ENCODE peak calls at places on chromosomes 16 and 17, in five cellular contexts. One of them, this sample, is unnamed.
A peak's percentile ranks its signal among the peaks of the same experiment; 100 is the strongest.

GRCh38 chr17:82838386-82839063 is 1.3 kb downstream of the ZNF750 start:
- DNase-seq in KBM-7: peak; percentile 58
- DNase-seq in T follicular helper cell: no peak
- DNase-seq in nephron progenitor cell: no peak
- DNase-seq in NCI-H69: peak; percentile 63
- DNase-seq in this sample: no peak

GRCh38 chr16:27528294-27528693 is 21.4 kb downstream of the GTF3C1 start:
- DNase-seq in KBM-7: no peak
- DNase-seq in T follicular helper cell: no peak
- DNase-seq in nephron progenitor cell: no peak
- DNase-seq in NCI-H69: no peak
- DNase-seq in this sample: no peak

GRCh38 chr17:28810437-28810836 is 32.2 kb downstream of the FAM222B start:
- DNase-seq in KBM-7: no peak
- DNase-seq in T follicular helper cell: no peak
- DNase-seq in nephron progenitor cell: no peak
- DNase-seq in NCI-H69: no peak
- DNase-seq in this sample: no peak

GRCh38 chr16:54194008-54194731 is 92.4 kb downstream of the IRX3 start:
- DNase-seq in KBM-7: no peak
- DNase-seq in T follicular helper cell: no peak
- DNase-seq in nephron progenitor cell: peak; percentile 34
- DNase-seq in NCI-H69: peak; percentile 79
- DNase-seq in this sample: peak; percentile 41

GRCh38 chr16:84111481-84111880 is 5.3 kb downstream of the MBTPS1 start:
- DNase-seq in KBM-7: no peak
- DNase-seq in T follicular helper cell: no peak
- DNase-seq in nephron progenitor cell: no peak
- DNase-seq in NCI-H69: no peak
- DNase-seq in this sample: no peak

GRCh38 chr16:81996664-81997529 is 14.4 kb downstream of the SDR42E1 start:
- DNase-seq in KBM-7: peak; percentile 39
- DNase-seq in T follicular helper cell: no peak
- DNase-seq in nephron progenitor cell: no peak
- DNase-seq in NCI-H69: peak; percentile 2
- DNase-seq in this sample: no peak

GRCh38 chr16:57578521-57579360 is 36.3 kb downstream of the ADGRG5 start:
- DNase-seq in KBM-7: no peak
- DNase-seq in T follicular helper cell: no peak
- DNase-seq in nephron progenitor cell: no peak
- DNase-seq in NCI-H69: no peak
- DNase-seq in this sample: no peak

GRCh38 chr16:85139888-85140339 is 27.6 kb upstream of the CIBAR2 start:
- DNase-seq in KBM-7: no peak
- DNase-seq in T follicular helper cell: no peak
- DNase-seq in nephron progenitor cell: no peak
- DNase-seq in NCI-H69: no peak
- DNase-seq in this sample: no peak

GRCh38 chr16:2966043-2966802 is 2.1 kb downstream of the KREMEN2 start:
- DNase-seq in KBM-7: no peak
- DNase-seq in T follicular helper cell: no peak
- DNase-seq in nephron progenitor cell: no peak
- DNase-seq in NCI-H69: no peak
- DNase-seq in this sample: no peak

GRCh38 chr17:4316648-4317047 is 49.8 kb downstream of the UBE2G1 start:
- DNase-seq in KBM-7: no peak
- DNase-seq in T follicular helper cell: no peak
- DNase-seq in nephron progenitor cell: no peak
- DNase-seq in NCI-H69: no peak
- DNase-seq in this sample: no peak

GRCh38 chr17:77887464-77888241 is 70.8 kb upstream of the TNRC6C start:
- DNase-seq in KBM-7: no peak
- DNase-seq in T follicular helper cell: peak; percentile 78
- DNase-seq in nephron progenitor cell: peak; percentile 56
- DNase-seq in NCI-H69: peak; percentile 67
- DNase-seq in this sample: peak; percentile 48

GRCh38 chr17:49471089-49471683 is 23.9 kb upstream of the NGFR start:
- DNase-seq in KBM-7: no peak
- DNase-seq in T follicular helper cell: no peak
- DNase-seq in nephron progenitor cell: no peak
- DNase-seq in NCI-H69: peak; percentile 30
- DNase-seq in this sample: no peak

GRCh38 chr17:80008383-80008840 is 27.3 kb downstream of the TBC1D16 start:
- DNase-seq in KBM-7: peak; percentile 75
- DNase-seq in T follicular helper cell: peak; percentile 60
- DNase-seq in nephron progenitor cell: peak; percentile 89
- DNase-seq in NCI-H69: peak; percentile 95
- DNase-seq in this sample: no peak

GRCh38 chr16:17972460-17972943 is 364.0 kb downstream of the NPIPA8 start:
- DNase-seq in KBM-7: no peak
- DNase-seq in T follicular helper cell: no peak
- DNase-seq in nephron progenitor cell: peak; percentile 63
- DNase-seq in NCI-H69: peak; percentile 41
- DNase-seq in this sample: no peak

GRCh38 chr16:66872524-66872923 is 7.8 kb upstream of the PDP2 start:
- DNase-seq in KBM-7: no peak
- DNase-seq in T follicular helper cell: no peak
- DNase-seq in nephron progenitor cell: no peak
- DNase-seq in NCI-H69: peak; percentile 17
- DNase-seq in this sample: no peak

GRCh38 chr17:42553161-42553818 is 567 bp downstream of the HSD17B1 start:
- DNase-seq in KBM-7: no peak
- DNase-seq in T follicular helper cell: no peak
- DNase-seq in nephron progenitor cell: peak; percentile 37
- DNase-seq in NCI-H69: no peak
- DNase-seq in this sample: no peak

GRCh38 chr16:82146957-82147356 is 23.1 kb downstream of the MPHOSPH6 start:
- DNase-seq in KBM-7: no peak
- DNase-seq in T follicular helper cell: no peak
- DNase-seq in nephron progenitor cell: no peak
- DNase-seq in NCI-H69: no peak
- DNase-seq in this sample: no peak

GRCh38 chr17:41537990-41538389 is 9.9 kb upstream of the KRT19 start:
- DNase-seq in KBM-7: no peak
- DNase-seq in T follicular helper cell: no peak
- DNase-seq in nephron progenitor cell: no peak
- DNase-seq in NCI-H69: no peak
- DNase-seq in this sample: no peak

GRCh38 chr16:35194681-35195080 is 1735.3 kb downstream of the TP53TG3F start:
- DNase-seq in KBM-7: no peak
- DNase-seq in T follicular helper cell: no peak
- DNase-seq in nephron progenitor cell: no peak
- DNase-seq in NCI-H69: no peak
- DNase-seq in this sample: no peak

GRCh38 chr17:55237826-55238196 is 26.9 kb upstream of the HLF start:
- DNase-seq in KBM-7: no peak
- DNase-seq in T follicular helper cell: no peak
- DNase-seq in nephron progenitor cell: no peak
- DNase-seq in NCI-H69: no peak
- DNase-seq in this sample: peak; percentile 15

GRCh38 chr17:78903101-78903779 is at the start of gene CEP295NL:
- DNase-seq in KBM-7: no peak
- DNase-seq in T follicular helper cell: no peak
- DNase-seq in nephron progenitor cell: peak; percentile 69
- DNase-seq in NCI-H69: peak; percentile 81
- DNase-seq in this sample: no peak

GRCh38 chr17:15091825-15092224 is 173.3 kb downstream of the PMP22 start:
- DNase-seq in KBM-7: peak; percentile 7
- DNase-seq in T follicular helper cell: no peak
- DNase-seq in nephron progenitor cell: no peak
- DNase-seq in NCI-H69: peak; percentile 27
- DNase-seq in this sample: no peak

GRCh38 chr17:7176107-7176851 is 2.9 kb downstream of the ASGR1 start:
- DNase-seq in KBM-7: no peak
- DNase-seq in T follicular helper cell: no peak
- DNase-seq in nephron progenitor cell: no peak
- DNase-seq in NCI-H69: no peak
- DNase-seq in this sample: no peak

GRCh38 chr17:9644910-9645751 is at the start of gene USP43:
- DNase-seq in KBM-7: peak; percentile 71
- DNase-seq in T follicular helper cell: no peak
- DNase-seq in nephron progenitor cell: peak; percentile 55
- DNase-seq in NCI-H69: peak; percentile 83
- DNase-seq in this sample: peak; percentile 73

GRCh38 chr16:86427327-86427935 is 82.9 kb upstream of the FOXF1 start:
- DNase-seq in KBM-7: no peak
- DNase-seq in T follicular helper cell: no peak
- DNase-seq in nephron progenitor cell: no peak
- DNase-seq in NCI-H69: no peak
- DNase-seq in this sample: no peak

GRCh38 chr17:76446449-76447231 is 6.3 kb downstream of the UBE2O start:
- DNase-seq in KBM-7: no peak
- DNase-seq in T follicular helper cell: no peak
- DNase-seq in nephron progenitor cell: no peak
- DNase-seq in NCI-H69: no peak
- DNase-seq in this sample: no peak

GRCh38 chr17:39576187-39576586 is 31.5 kb downstream of the NEUROD2 start:
- DNase-seq in KBM-7: no peak
- DNase-seq in T follicular helper cell: no peak
- DNase-seq in nephron progenitor cell: peak; percentile 47
- DNase-seq in NCI-H69: peak; percentile 65
- DNase-seq in this sample: no peak

GRCh38 chr17:51046527-51047384 is 73.9 kb downstream of the SPAG9 start:
- DNase-seq in KBM-7: no peak
- DNase-seq in T follicular helper cell: no peak
- DNase-seq in nephron progenitor cell: peak; percentile 82
- DNase-seq in NCI-H69: peak; percentile 99
- DNase-seq in this sample: peak; percentile 97

GRCh38 chr16:89142474-89143197 is 28.9 kb upstream of the CDH15 start:
- DNase-seq in KBM-7: no peak
- DNase-seq in T follicular helper cell: no peak
- DNase-seq in nephron progenitor cell: no peak
- DNase-seq in NCI-H69: peak; percentile 27
- DNase-seq in this sample: no peak

GRCh38 chr17:63930951-63931575 is 1.1 kb downstream of the CD79B start:
- DNase-seq in KBM-7: peak; percentile 73
- DNase-seq in T follicular helper cell: peak; percentile 50
- DNase-seq in nephron progenitor cell: peak; percentile 50
- DNase-seq in NCI-H69: no peak
- DNase-seq in this sample: no peak